ENCODE peak calls at places on chromosomes 5 and 9, in ten cellular contexts. One of them, this sample, is unnamed.

GRCh38 chr5:91101777-91102379 is 281.2 kb downstream of the ARRDC3 start:
- DNase-seq in lower lobe of right lung: peak
- DNase-seq in GM06990: peak
- DNase-seq in pancreas: peak
- DNase-seq in coronary artery: peak
- DNase-seq in OCI-LY7: peak
- DNase-seq in HepG2: peak
- DNase-seq in GM12878: peak
- DNase-seq in CD8-positive, alpha-beta T cell: peak
- DNase-seq in astrocyte: peak
- DNase-seq in this sample: peak

GRCh38 chr5:34709861-34710673 is 53.9 kb downstream of the RAI14 start:
- DNase-seq in astrocyte: peak
- DNase-seq in GM12878: no peak
- DNase-seq in HepG2: peak
- DNase-seq in lower lobe of right lung: no peak
- DNase-seq in OCI-LY7: no peak
- DNase-seq in CD8-positive, alpha-beta T cell: no peak
- DNase-seq in pancreas: no peak
- DNase-seq in coronary artery: no peak
- DNase-seq in GM06990: no peak
- DNase-seq in this sample: no peak

GRCh38 chr5:10856071-10856470 is 95.0 kb upstream of the DAP start:
- DNase-seq in GM06990: no peak
- DNase-seq in GM12878: no peak
- DNase-seq in CD8-positive, alpha-beta T cell: no peak
- DNase-seq in lower lobe of right lung: no peak
- DNase-seq in astrocyte: no peak
- DNase-seq in HepG2: no peak
- DNase-seq in pancreas: no peak
- DNase-seq in coronary artery: no peak
- DNase-seq in OCI-LY7: no peak
- DNase-seq in this sample: no peak

GRCh38 chr5:113807384-113808053 is 294.0 kb downstream of the YTHDC2 start:
- DNase-seq in HepG2: no peak
- DNase-seq in GM12878: no peak
- DNase-seq in pancreas: no peak
- DNase-seq in OCI-LY7: no peak
- DNase-seq in coronary artery: no peak
- DNase-seq in CD8-positive, alpha-beta T cell: no peak
- DNase-seq in astrocyte: peak
- DNase-seq in lower lobe of right lung: no peak
- DNase-seq in GM06990: no peak
- DNase-seq in this sample: no peak

GRCh38 chr9:4197548-4197947 is 102.3 kb downstream of the GLIS3 start:
- DNase-seq in OCI-LY7: peak
- DNase-seq in lower lobe of right lung: no peak
- DNase-seq in GM12878: no peak
- DNase-seq in coronary artery: no peak
- DNase-seq in astrocyte: no peak
- DNase-seq in CD8-positive, alpha-beta T cell: no peak
- DNase-seq in GM06990: peak
- DNase-seq in HepG2: peak
- DNase-seq in pancreas: no peak
- DNase-seq in this sample: no peak

GRCh38 chr9:74642376-74642775 is 145.2 kb downstream of the RORB start:
- DNase-seq in HepG2: no peak
- DNase-seq in coronary artery: no peak
- DNase-seq in lower lobe of right lung: peak
- DNase-seq in OCI-LY7: no peak
- DNase-seq in CD8-positive, alpha-beta T cell: no peak
- DNase-seq in GM06990: peak
- DNase-seq in astrocyte: no peak
- DNase-seq in GM12878: no peak
- DNase-seq in pancreas: no peak
- DNase-seq in this sample: no peak

GRCh38 chr9:114487607-114488300 is 17.5 kb downstream of the WHRN start:
- DNase-seq in lower lobe of right lung: no peak
- DNase-seq in astrocyte: peak
- DNase-seq in pancreas: peak
- DNase-seq in coronary artery: no peak
- DNase-seq in GM06990: no peak
- DNase-seq in OCI-LY7: peak
- DNase-seq in HepG2: peak
- DNase-seq in GM12878: peak
- DNase-seq in CD8-positive, alpha-beta T cell: peak
- DNase-seq in this sample: peak

GRCh38 chr9:78831726-78832125 is 534.8 kb downstream of the PSAT1 start:
- DNase-seq in GM12878: no peak
- DNase-seq in coronary artery: no peak
- DNase-seq in OCI-LY7: no peak
- DNase-seq in HepG2: no peak
- DNase-seq in GM06990: no peak
- DNase-seq in astrocyte: no peak
- DNase-seq in pancreas: no peak
- DNase-seq in lower lobe of right lung: no peak
- DNase-seq in CD8-positive, alpha-beta T cell: no peak
- DNase-seq in this sample: no peak

GRCh38 chr9:120829650-120830049 is 13.1 kb downstream of the PSMD5 start:
- DNase-seq in OCI-LY7: no peak
- DNase-seq in astrocyte: no peak
- DNase-seq in coronary artery: no peak
- DNase-seq in CD8-positive, alpha-beta T cell: no peak
- DNase-seq in GM06990: no peak
- DNase-seq in HepG2: no peak
- DNase-seq in pancreas: no peak
- DNase-seq in lower lobe of right lung: no peak
- DNase-seq in GM12878: no peak
- DNase-seq in this sample: no peak

GRCh38 chr9:120830151-120830550 is 12.6 kb downstream of the PSMD5 start:
- DNase-seq in astrocyte: no peak
- DNase-seq in GM06990: no peak
- DNase-seq in lower lobe of right lung: no peak
- DNase-seq in CD8-positive, alpha-beta T cell: no peak
- DNase-seq in OCI-LY7: no peak
- DNase-seq in pancreas: no peak
- DNase-seq in coronary artery: no peak
- DNase-seq in GM12878: no peak
- DNase-seq in HepG2: no peak
- DNase-seq in this sample: no peak

GRCh38 chr9:120833311-120833710 is 9.4 kb downstream of the PSMD5 start:
- DNase-seq in HepG2: no peak
- DNase-seq in lower lobe of right lung: no peak
- DNase-seq in coronary artery: no peak
- DNase-seq in GM06990: no peak
- DNase-seq in pancreas: no peak
- DNase-seq in astrocyte: no peak
- DNase-seq in CD8-positive, alpha-beta T cell: no peak
- DNase-seq in OCI-LY7: no peak
- DNase-seq in GM12878: no peak
- DNase-seq in this sample: no peak

GRCh38 chr9:120830865-120831264 is 11.9 kb downstream of the PSMD5 start:
- DNase-seq in GM12878: no peak
- DNase-seq in GM06990: no peak
- DNase-seq in lower lobe of right lung: no peak
- DNase-seq in OCI-LY7: no peak
- DNase-seq in pancreas: no peak
- DNase-seq in coronary artery: no peak
- DNase-seq in astrocyte: no peak
- DNase-seq in CD8-positive, alpha-beta T cell: no peak
- DNase-seq in HepG2: no peak
- DNase-seq in this sample: no peak

DNA sequence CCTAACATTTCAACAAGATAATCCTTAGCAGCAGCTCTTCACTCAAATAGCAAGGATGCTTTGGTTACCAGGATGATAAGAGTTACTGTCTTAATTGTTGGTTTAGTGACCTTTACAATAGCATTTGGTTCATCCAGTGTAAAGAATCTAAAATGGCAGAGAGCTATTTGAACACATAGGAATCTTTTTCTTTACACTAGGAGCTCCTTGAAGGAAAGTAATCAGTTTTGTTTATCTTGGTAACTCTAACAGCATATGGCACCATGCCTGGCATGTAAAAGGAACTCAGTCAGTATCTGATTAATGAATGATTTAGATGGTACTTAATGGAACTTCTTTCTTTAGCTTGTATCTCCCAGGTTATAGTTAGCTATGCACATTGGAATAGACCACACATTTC is 10.0 kb downstream of the PSMD5 start:
- DNase-seq in pancreas: no peak
- DNase-seq in HepG2: no peak
- DNase-seq in GM06990: no peak
- DNase-seq in lower lobe of right lung: no peak
- DNase-seq in coronary artery: no peak
- DNase-seq in astrocyte: no peak
- DNase-seq in GM12878: no peak
- DNase-seq in CD8-positive, alpha-beta T cell: no peak
- DNase-seq in OCI-LY7: no peak
- DNase-seq in this sample: no peak
- TF ChIP-seq CTCF in pancreas: no peak
- TF ChIP-seq CTCF in HepG2: no peak
- TF ChIP-seq CTCF in GM06990: no peak
- TF ChIP-seq CTCF in lower lobe of right lung: no peak
- TF ChIP-seq CTCF in coronary artery: no peak
- TF ChIP-seq CTCF in astrocyte: no peak
- TF ChIP-seq CTCF in GM12878: no peak
- TF ChIP-seq CTCF in CD8-positive, alpha-beta T cell: no peak
- TF ChIP-seq CTCF in OCI-LY7: no peak
- TF ChIP-seq CTCF in this sample: no peak

GRCh38 chr9:124411514-124412227 is 3.6 kb downstream of the PSMB7 start:
- DNase-seq in GM12878: no peak
- DNase-seq in coronary artery: no peak
- DNase-seq in astrocyte: peak
- DNase-seq in GM06990: no peak
- DNase-seq in OCI-LY7: no peak
- DNase-seq in pancreas: no peak
- DNase-seq in HepG2: no peak
- DNase-seq in lower lobe of right lung: no peak
- DNase-seq in CD8-positive, alpha-beta T cell: no peak
- DNase-seq in this sample: no peak

GRCh38 chr9:124414612-124415011 is 630 bp downstream of the PSMB7 start:
- DNase-seq in astrocyte: no peak
- DNase-seq in OCI-LY7: no peak
- DNase-seq in CD8-positive, alpha-beta T cell: no peak
- DNase-seq in GM06990: no peak
- DNase-seq in HepG2: no peak
- DNase-seq in pancreas: no peak
- DNase-seq in GM12878: no peak
- DNase-seq in coronary artery: no peak
- DNase-seq in lower lobe of right lung: no peak
- DNase-seq in this sample: no peak

GRCh38 chr9:124409410-124409809 is 5.8 kb downstream of the PSMB7 start:
- DNase-seq in GM06990: no peak
- DNase-seq in CD8-positive, alpha-beta T cell: no peak
- DNase-seq in OCI-LY7: no peak
- DNase-seq in lower lobe of right lung: no peak
- DNase-seq in astrocyte: no peak
- DNase-seq in GM12878: no peak
- DNase-seq in pancreas: no peak
- DNase-seq in coronary artery: no peak
- DNase-seq in HepG2: no peak
- DNase-seq in this sample: no peak

GRCh38 chr9:124412228-124412575 is 3.0 kb downstream of the PSMB7 start:
- DNase-seq in GM12878: no peak
- DNase-seq in pancreas: no peak
- DNase-seq in OCI-LY7: no peak
- DNase-seq in CD8-positive, alpha-beta T cell: no peak
- DNase-seq in GM06990: no peak
- DNase-seq in coronary artery: no peak
- DNase-seq in astrocyte: no peak
- DNase-seq in lower lobe of right lung: no peak
- DNase-seq in HepG2: no peak
- DNase-seq in this sample: no peak

GRCh38 chr9:124410321-124410913 is 4.8 kb downstream of the PSMB7 start:
- DNase-seq in CD8-positive, alpha-beta T cell: no peak
- DNase-seq in lower lobe of right lung: no peak
- DNase-seq in astrocyte: no peak
- DNase-seq in HepG2: no peak
- DNase-seq in coronary artery: no peak
- DNase-seq in pancreas: no peak
- DNase-seq in GM12878: no peak
- DNase-seq in OCI-LY7: no peak
- DNase-seq in GM06990: no peak
- DNase-seq in this sample: no peak
- TF ChIP-seq CTCF in CD8-positive, alpha-beta T cell: peak
- TF ChIP-seq CTCF in lower lobe of right lung: no peak
- TF ChIP-seq CTCF in astrocyte: peak
- TF ChIP-seq CTCF in HepG2: no peak
- TF ChIP-seq CTCF in coronary artery: no peak
- TF ChIP-seq CTCF in pancreas: peak
- TF ChIP-seq CTCF in GM12878: peak
- TF ChIP-seq CTCF in OCI-LY7: peak
- TF ChIP-seq CTCF in GM06990: peak
- TF ChIP-seq CTCF in this sample: no peak

DNA sequence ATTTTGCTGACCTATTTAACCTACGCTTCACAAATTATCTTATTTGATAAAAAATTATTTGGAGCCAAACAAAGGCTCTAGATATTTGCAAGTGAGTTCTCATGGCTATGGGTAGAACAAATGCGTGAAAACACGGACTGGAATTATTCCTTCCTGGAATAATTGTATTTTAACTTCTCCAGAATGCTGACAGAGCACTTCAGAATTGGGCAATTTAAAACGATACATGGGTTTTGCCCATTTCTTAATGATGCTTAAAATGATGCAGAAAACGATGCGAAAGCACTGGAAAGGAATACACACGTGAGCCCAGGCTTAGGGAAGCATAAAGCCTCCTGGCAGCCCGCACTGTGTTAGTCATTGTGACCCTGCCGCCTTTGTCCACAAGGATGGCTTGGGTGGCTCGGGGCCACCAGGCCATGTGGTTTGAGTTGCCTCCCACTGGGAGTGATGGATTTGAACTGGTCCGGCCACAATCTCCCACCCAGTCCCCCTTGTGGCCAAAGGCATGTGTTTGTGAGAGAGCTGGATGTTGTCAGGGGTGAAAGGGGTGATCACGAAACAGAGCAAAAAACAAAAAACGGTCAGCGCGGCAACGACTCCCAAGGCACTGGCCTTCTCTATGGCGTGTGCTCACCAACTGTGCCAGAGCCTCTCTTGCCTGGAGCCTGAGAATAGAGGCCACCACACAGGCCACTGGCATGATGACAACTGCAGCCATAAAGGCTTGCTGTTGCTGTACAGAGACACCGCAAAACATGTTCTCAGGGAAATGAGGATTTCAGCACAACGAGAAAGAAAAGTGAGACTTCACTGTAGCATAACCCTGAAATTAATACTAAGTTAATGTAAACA is 234.2 kb upstream of the ADAMTS16 start:
- DNase-seq in HepG2: peak
- DNase-seq in CD8-positive, alpha-beta T cell: no peak
- DNase-seq in GM12878: no peak
- DNase-seq in coronary artery: no peak
- DNase-seq in OCI-LY7: no peak
- DNase-seq in pancreas: no peak
- DNase-seq in lower lobe of right lung: no peak
- DNase-seq in astrocyte: peak
- DNase-seq in GM06990: no peak
- DNase-seq in this sample: no peak
- TF ChIP-seq CTCF in HepG2: no peak
- TF ChIP-seq CTCF in CD8-positive, alpha-beta T cell: no peak
- TF ChIP-seq CTCF in GM12878: no peak
- TF ChIP-seq CTCF in coronary artery: no peak
- TF ChIP-seq CTCF in OCI-LY7: no peak
- TF ChIP-seq CTCF in pancreas: no peak
- TF ChIP-seq CTCF in lower lobe of right lung: no peak
- TF ChIP-seq CTCF in astrocyte: no peak
- TF ChIP-seq CTCF in GM06990: peak
- TF ChIP-seq CTCF in this sample: no peak

GRCh38 chr9:81826541-81826906 is 101.7 kb upstream of the SPATA31D4 start:
- DNase-seq in pancreas: no peak
- DNase-seq in astrocyte: peak
- DNase-seq in GM12878: no peak
- DNase-seq in CD8-positive, alpha-beta T cell: no peak
- DNase-seq in OCI-LY7: no peak
- DNase-seq in HepG2: no peak
- DNase-seq in GM06990: no peak
- DNase-seq in lower lobe of right lung: peak
- DNase-seq in coronary artery: no peak
- DNase-seq in this sample: no peak
- TF ChIP-seq CTCF in pancreas: no peak
- TF ChIP-seq CTCF in astrocyte: no peak
- TF ChIP-seq CTCF in GM12878: no peak
- TF ChIP-seq CTCF in CD8-positive, alpha-beta T cell: no peak
- TF ChIP-seq CTCF in OCI-LY7: no peak
- TF ChIP-seq CTCF in HepG2: no peak
- TF ChIP-seq CTCF in GM06990: no peak
- TF ChIP-seq CTCF in lower lobe of right lung: no peak
- TF ChIP-seq CTCF in coronary artery: no peak
- TF ChIP-seq CTCF in this sample: no peak

This sample was measured in GM10248.